ENCODE peak calls at places on chromosomes 1 and 21, in seven cellular contexts. D, H, E, Q, T, N and R are unnamed samples.

GRCh38 chr1:1773874-1774273 is 4.4 kb downstream of the NADK start:
- DNase-seq in D (no peak), H (no peak), E (no peak), Q (no peak), T (no peak), N (no peak), R (no peak)

GRCh38 chr1:198876371-198876871 is 237.6 kb downstream of the PTPRC start:
- DNase-seq in D (no peak), H (no peak), E (no peak), Q (no peak), T (no peak), N (peak; percentile 48), R (no peak)

GRCh38 chr1:206453111-206453510 is 17.2 kb upstream of the IKBKE start:
- DNase-seq in D (no peak), H (no peak), E (no peak), Q (no peak), T (no peak), N (no peak), R (no peak)

GRCh38 chr21:15627011-15627410 is 102.8 kb upstream of the USP25 start:
- DNase-seq in D (no peak), H (no peak), E (no peak), Q (no peak), T (no peak), N (no peak), R (no peak)

GRCh38 chr1:219347843-219348475 is 174.3 kb downstream of the LYPLAL1 start:
- DNase-seq in D (no peak), H (no peak), E (no peak), Q (no peak), T (no peak), N (no peak), R (no peak)

GRCh38 chr1:217133958-217134856 is 411.0 kb upstream of the ESRRG start:
- DNase-seq in D (no peak), H (no peak), E (no peak), Q (no peak), T (peak; percentile 59), N (peak; percentile 63), R (no peak)

GRCh38 chr1:61289232-61289967 is 207.0 kb downstream of the NFIA start:
- DNase-seq in D (no peak), H (no peak), E (no peak), Q (no peak), T (no peak), N (no peak), R (no peak)

GRCh38 chr21:31872072-31872451 is 758 bp upstream of the HUNK start:
- DNase-seq in D (no peak), H (no peak), E (no peak), Q (no peak), T (peak; percentile 26), N (no peak), R (no peak)

GRCh38 chr1:66445492-66446181 is 88.3 kb upstream of the SGIP1 start:
- DNase-seq in D (no peak), H (peak; percentile 68), E (no peak), Q (no peak), T (no peak), N (no peak), R (no peak)

GRCh38 chr21:45874716-45875415 is 106.7 kb upstream of the COL6A1 start:
- DNase-seq in D (no peak), H (no peak), E (peak; percentile 9), Q (peak; percentile 15), T (peak; percentile 78), N (no peak), R (no peak)

GRCh38 chr21:14993072-14993471 is 71.7 kb downstream of the NRIP1 start:
- DNase-seq in D (no peak), H (no peak), E (no peak), Q (no peak), T (no peak), N (no peak), R (no peak)

GRCh38 chr1:157117527-157118057 is 18.0 kb upstream of the ETV3L start:
- DNase-seq in D (no peak), H (no peak), E (no peak), Q (no peak), T (no peak), N (peak; percentile 52), R (no peak)

GRCh38 chr1:23742670-23743286 is 493 bp upstream of the ELOA start:
- DNase-seq in D (no peak), H (no peak), E (no peak), Q (no peak), T (no peak), N (no peak), R (no peak)

GRCh38 chr21:16928439-16928838 is 584.4 kb upstream of the CXADR start:
- DNase-seq in D (no peak), H (no peak), E (no peak), Q (no peak), T (no peak), N (no peak), R (no peak)

GRCh38 chr1:94236630-94237290 is 624 bp downstream of the ARHGAP29 start:
- DNase-seq in D (no peak), H (no peak), E (no peak), Q (no peak), T (no peak), N (no peak), R (no peak)

GRCh38 chr1:232872738-232873137 is 67.5 kb downstream of the MAP10 start:
- DNase-seq in D (no peak), H (no peak), E (no peak), Q (no peak), T (peak; percentile 73), N (no peak), R (no peak)

GRCh38 chr1:203536981-203537455 is 43.1 kb downstream of the OPTC start:
- DNase-seq in D (no peak), H (no peak), E (peak; percentile 58), Q (no peak), T (no peak), N (no peak), R (no peak)

GRCh38 chr1:91948501-91949355 is 473 bp upstream of the BRDT start:
- DNase-seq in D (no peak), H (no peak), E (no peak), Q (no peak), T (no peak), N (no peak), R (no peak)

GRCh38 chr1:75233302-75233929 is 99.2 kb downstream of the LHX8 start:
- DNase-seq in D (peak; percentile 19), H (peak; percentile 4), E (peak; percentile 38), Q (peak; percentile 53), T (peak; percentile 9), N (no peak), R (peak; percentile 60)

GRCh38 chr1:248402748-248403147 is at the start of gene OR2T1:
- DNase-seq in D (no peak), H (no peak), E (no peak), Q (no peak), T (no peak), N (no peak), R (no peak)

GRCh38 chr1:47769279-47769678 is 227.9 kb downstream of the TRABD2B start:
- DNase-seq in D (no peak), H (no peak), E (no peak), Q (no peak), T (no peak), N (no peak), R (no peak)

GRCh38 chr1:213560226-213560625 is 427.5 kb upstream of the PROX1 start:
- DNase-seq in D (no peak), H (no peak), E (no peak), Q (no peak), T (no peak), N (no peak), R (no peak)

GRCh38 chr1:171582589-171582988 is 39.5 kb upstream of the MYOCOS start:
- DNase-seq in D (no peak), H (no peak), E (no peak), Q (no peak), T (no peak), N (no peak), R (no peak)

GRCh38 chr1:11024545-11024944 is 12.1 kb downstream of the TARDBP start:
- DNase-seq in D (no peak), H (no peak), E (no peak), Q (no peak), T (no peak), N (no peak), R (no peak)

DNA sequence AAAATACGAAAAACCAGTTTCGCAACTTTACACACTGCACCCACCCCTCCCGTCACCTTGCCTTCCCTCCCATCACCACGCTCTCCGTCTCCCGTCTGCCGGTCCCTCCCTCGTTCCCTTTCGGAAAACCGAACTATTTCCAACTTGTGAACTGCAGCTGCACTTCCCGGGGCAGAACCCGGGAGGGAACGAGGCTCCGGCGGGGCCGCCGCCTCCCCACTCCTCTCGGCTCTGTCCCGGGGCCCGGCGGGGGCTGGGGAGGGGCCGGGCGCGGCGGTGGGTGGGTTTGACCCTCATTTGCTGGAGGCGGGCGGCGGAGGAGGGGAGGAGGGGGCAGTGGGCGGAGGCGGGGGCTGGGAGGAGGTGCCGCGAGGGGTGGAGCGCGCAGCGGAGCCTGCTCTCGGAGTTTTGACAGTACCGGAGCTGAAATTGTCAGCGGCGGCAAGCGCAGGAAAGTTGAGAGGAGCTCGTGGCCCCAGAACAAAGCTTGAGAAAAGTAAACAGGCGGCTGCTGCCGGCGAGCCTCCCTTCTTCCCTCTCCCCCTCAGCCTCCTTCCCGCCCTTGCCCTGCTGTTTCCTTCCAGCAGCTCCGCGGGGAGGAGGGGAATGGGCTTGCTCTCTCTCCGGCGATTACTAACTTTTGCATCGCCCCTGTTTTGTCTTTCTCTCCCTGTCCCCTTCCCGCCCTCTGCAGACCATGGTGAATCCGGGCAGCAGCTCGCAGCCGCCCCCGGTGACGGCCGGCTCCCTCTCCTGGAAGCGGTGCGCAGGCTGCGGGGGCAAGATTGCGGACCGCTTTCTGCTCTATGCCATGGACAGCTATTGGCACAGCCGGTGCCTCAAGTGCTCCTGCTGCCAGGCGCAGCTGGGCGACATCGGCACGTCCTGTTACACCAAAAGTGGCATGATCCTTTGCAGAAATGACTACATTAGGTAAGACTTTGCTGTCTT is 2.9 kb downstream of the LMO4 start:
- DNase-seq in D (peak; percentile 80), H (no peak), E (peak; percentile 55), Q (peak; percentile 82), T (peak; percentile 54), N (peak; percentile 86), R (peak; percentile 62)
- TF ChIP-seq JUND in D (no peak), H (no peak), E (no peak), Q (no peak), T (no peak), N (peak; percentile 67), R (no peak)

GRCh38 chr1:161763522-161764098 is 2.5 kb upstream of the ATF6 start:
- DNase-seq in D (peak; percentile 75), H (no peak), E (peak; percentile 46), Q (peak; percentile 71), T (peak; percentile 20), N (no peak), R (no peak)
- TF ChIP-seq JUND in D (no peak), H (no peak), E (no peak), Q (no peak), T (no peak), N (no peak), R (no peak)

DNA sequence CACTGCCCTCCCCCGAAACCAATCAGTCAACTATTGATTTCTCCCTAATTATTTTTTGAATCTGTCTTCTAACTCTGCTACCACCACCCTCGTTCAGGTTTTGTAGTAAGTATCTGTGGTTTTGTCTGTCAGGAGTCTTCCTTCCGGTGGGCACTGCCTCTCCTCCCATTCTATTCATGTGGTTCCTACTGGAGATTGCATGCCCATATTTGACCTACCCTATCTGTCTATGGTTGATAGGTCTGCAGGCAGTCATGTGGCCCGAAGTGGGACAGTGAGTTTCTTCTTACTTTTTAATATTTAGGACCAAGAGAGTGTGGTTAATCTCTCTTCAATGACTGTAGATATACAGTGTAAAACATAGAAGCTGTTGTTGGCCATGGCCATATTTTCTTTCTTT is 17.8 kb upstream of the MAST2 start:
- DNase-seq in D (no peak), H (peak; percentile 53), E (no peak), Q (no peak), T (no peak), N (no peak), R (no peak)
- TF ChIP-seq JUND in D (no peak), H (no peak), E (no peak), Q (no peak), T (no peak), N (no peak), R (no peak)

GRCh38 chr1:201614262-201615015 is 75.5 kb downstream of the NAV1 start:
- DNase-seq in D (no peak), H (no peak), E (no peak), Q (peak; percentile 67), T (no peak), N (peak; percentile 87), R (peak; percentile 40)
- TF ChIP-seq JUND in D (no peak), H (no peak), E (no peak), Q (no peak), T (no peak), N (no peak), R (no peak)